ENCODE peak calls at places on chromosomes 16 and 17, in nine cellular contexts. U, F, R, I, N, J, Y, M and Q are unnamed samples.

GRCh38 chr17:81070541-81071246 is 35.7 kb downstream of the BAIAP2 start:
- DNase-seq in F (no peak), U (no peak), Y (no peak), M (no peak), R (no peak), I (no peak), N (no peak), J (no peak), Q (no peak)

GRCh38 chr17:70658840-70659239 is 489.5 kb downstream of the KCNJ2 start:
- DNase-seq in I (no peak), R (no peak), N (no peak), J (no peak), U (no peak), Y (no peak), F (no peak), M (no peak), Q (no peak)

GRCh38 chr16:2524339-2524938 is 4.3 kb downstream of the AMDHD2 start:
- DNase-seq in N (no peak), M (no peak), Y (no peak), U (no peak), R (no peak), I (no peak), J (no peak), F (no peak), Q (no peak)

GRCh38 chr17:56902350-56902749 is 11.5 kb downstream of the TRIM25 start:
- DNase-seq in N (no peak), I (no peak), J (no peak), Y (no peak), M (no peak), U (no peak), F (no peak), R (no peak), Q (no peak)

GRCh38 chr17:43125967-43126910 is 1.1 kb upstream of the BRCA1 start:
- DNase-seq in J (no peak), M (no peak), Y (no peak), I (no peak), F (no peak), U (no peak), N (no peak), R (no peak), Q (no peak)

GRCh38 chr16:76583466-76583865 is 306.3 kb downstream of the CNTNAP4 start:
- DNase-seq in Y (peak), U (no peak), M (no peak), N (peak), F (peak), I (peak), J (no peak), R (peak), Q (no peak)

GRCh38 chr16:10661737-10662136 is 33.0 kb downstream of the TEKT5 start:
- DNase-seq in Y (no peak), I (no peak), J (no peak), R (no peak), U (no peak), F (no peak), M (no peak), N (no peak), Q (no peak)

GRCh38 chr16:56632848-56633365 is 448 bp downstream of the MT1M start:
- DNase-seq in R (no peak), F (no peak), U (no peak), J (no peak), I (no peak), Y (no peak), M (no peak), N (no peak), Q (no peak)

GRCh38 chr17:51107666-51108227 is 12.9 kb downstream of the SPAG9 start:
- DNase-seq in U (no peak), F (no peak), Y (no peak), R (no peak), N (no peak), I (no peak), J (no peak), M (no peak), Q (no peak)

GRCh38 chr17:75476274-75476673 is 19.8 kb downstream of the TMEM94 start:
- DNase-seq in Y (no peak), I (no peak), J (no peak), U (no peak), M (no peak), N (peak), R (no peak), F (no peak), Q (no peak)

GRCh38 chr17:7440113-7440822 is 956 bp downstream of the FGF11 start:
- DNase-seq in Y (peak), F (no peak), M (no peak), R (peak), U (peak), N (peak), I (peak), J (peak), Q (peak)

GRCh38 chr16:66359012-66359411 is 7.5 kb upstream of the CDH5 start:
- DNase-seq in Y (no peak), I (no peak), R (peak), M (no peak), J (no peak), N (no peak), F (no peak), U (no peak), Q (no peak)

GRCh38 chr17:82302991-82303943 is 14.1 kb downstream of the CD7 start:
- DNase-seq in J (peak), N (no peak), U (no peak), F (no peak), Y (no peak), I (no peak), R (no peak), M (no peak), Q (no peak)

GRCh38 chr17:82567286-82567685 is 47.8 kb downstream of the FOXK2 start:
- DNase-seq in R (no peak), M (no peak), N (no peak), J (no peak), U (no peak), I (no peak), F (no peak), Y (no peak), Q (no peak)

GRCh38 chr17:68356949-68357455 is 65.7 kb downstream of the ARSG start:
- DNase-seq in N (no peak), J (no peak), F (no peak), U (no peak), I (no peak), Y (no peak), R (no peak), M (no peak), Q (no peak)

GRCh38 chr17:50872710-50873424 is 6.7 kb upstream of the TOB1 start:
- DNase-seq in U (no peak), R (peak), J (peak), Y (no peak), I (peak), N (no peak), M (no peak), F (no peak), Q (no peak)

GRCh38 chr17:42754782-42755181 is 6.2 kb upstream of the RAMP2 start:
- DNase-seq in Y (peak), I (no peak), N (peak), M (no peak), U (no peak), J (no peak), R (peak), F (no peak), Q (no peak)

GRCh38 chr17:30922235-30922993 is 669 bp downstream of the ADAP2 start:
- DNase-seq in J (no peak), F (no peak), R (no peak), N (peak), U (peak), Y (peak), M (no peak), I (no peak), Q (no peak)

GRCh38 chr16:85519540-85520231 is 93.4 kb upstream of the GSE1 start:
- DNase-seq in Y (no peak), U (no peak), F (no peak), M (no peak), N (no peak), I (no peak), R (no peak), J (no peak), Q (no peak)

GRCh38 chr16:26667271-26667703 is 399.4 kb upstream of the C16orf82 start:
- DNase-seq in R (no peak), M (no peak), N (no peak), F (no peak), Y (no peak), J (no peak), I (no peak), U (no peak), Q (no peak)

GRCh38 chr17:39281806-39282205 is 56.1 kb upstream of the STAC2 start:
- DNase-seq in I (no peak), U (no peak), Y (no peak), R (no peak), N (no peak), J (no peak), M (no peak), F (no peak), Q (no peak)

GRCh38 chr17:30565073-30565935 is 88.1 kb downstream of the GOSR1 start:
- DNase-seq in N (no peak), U (no peak), R (no peak), Y (no peak), M (no peak), I (no peak), F (no peak), J (no peak), Q (no peak)

GRCh38 chr17:57115377-57115776 is 30.3 kb downstream of the AKAP1 start:
- DNase-seq in I (no peak), Y (peak), U (no peak), M (no peak), J (no peak), N (no peak), R (no peak), F (no peak), Q (no peak)

GRCh38 chr17:17510456-17511292 is 14.5 kb upstream of the RASD1 start:
- DNase-seq in F (no peak), Y (peak), N (no peak), J (no peak), R (no peak), M (no peak), U (no peak), I (no peak), Q (no peak)

GRCh38 chr16:3266873-3267537 is 10.6 kb upstream of the MEFV start:
- DNase-seq in R (peak), J (no peak), F (no peak), U (peak), M (peak), Y (no peak), I (no peak), N (no peak), Q (no peak)

GRCh38 chr16:69240336-69240735 is 53.4 kb downstream of the SNTB2 start:
- DNase-seq in N (no peak), J (no peak), F (no peak), Y (no peak), M (no peak), I (no peak), R (no peak), U (no peak), Q (no peak)

GRCh38 chr17:20925091-20925490 is 117.7 kb downstream of the USP22 start:
- DNase-seq in J (no peak), I (no peak), R (no peak), M (no peak), U (no peak), Y (no peak), F (no peak), N (no peak), Q (no peak)